ENCODE peak calls at places on chromosomes 13 and 19, in five cellular contexts. I is tibial nerve, J is adrenal gland, S is IMR-90, D is breast epithelium. M is an unnamed sample.
A peak's percentile ranks its signal among the peaks of the same experiment; 100 is the strongest.

GRCh38 chr19:36054733-36055686 is at the start of gene WDR62:
- DNase-seq in I (peak; percentile 86), J (peak; percentile 94), S (no peak), D (peak; percentile 93), M (peak; percentile 97)

GRCh38 chr19:18251587-18252369 is 22.5 kb downstream of the IQCN start:
- DNase-seq in I (peak; percentile 62), J (peak; percentile 69), S (peak; percentile 63), D (peak; percentile 79), M (peak; percentile 86)

GRCh38 chr13:42754801-42755513 is 26.4 kb upstream of the FAM216B start:
- DNase-seq in I (no peak), J (no peak), S (no peak), D (no peak), M (no peak)

GRCh38 chr13:20721454-20722357 is 18.2 kb downstream of the IL17D start:
- DNase-seq in I (no peak), J (peak; percentile 85), S (peak; percentile 79), D (no peak), M (no peak)

GRCh38 chr13:40509876-40510275 is 156.6 kb downstream of the FOXO1 start:
- DNase-seq in I (no peak), J (no peak), S (no peak), D (no peak), M (no peak)

GRCh38 chr13:25886438-25887214 is 165.2 kb downstream of the SHISA2 start:
- DNase-seq in I (no peak), J (no peak), S (peak; percentile 44), D (no peak), M (no peak)

GRCh38 chr13:100213576-100213975 is 124.7 kb downstream of the PCCA start:
- DNase-seq in I (no peak), J (no peak), S (peak; percentile 44), D (no peak), M (no peak)

GRCh38 chr19:15173746-15174404 is 26.9 kb downstream of the NOTCH3 start:
- DNase-seq in I (no peak), J (no peak), S (no peak), D (no peak), M (no peak)

GRCh38 chr19:54420383-54421168 is 5.3 kb downstream of the TTYH1 start:
- DNase-seq in I (peak; percentile 37), J (no peak), S (no peak), D (no peak), M (no peak)

GRCh38 chr13:94058821-94059360 is 420.6 kb downstream of the DCT start:
- DNase-seq in I (no peak), J (no peak), S (no peak), D (no peak), M (no peak)

GRCh38 chr19:18362934-18363542 is 22.6 kb downstream of the PGPEP1 start:
- DNase-seq in I (no peak), J (peak; percentile 61), S (no peak), D (no peak), M (no peak)

GRCh38 chr13:33110713-33111413 is 94.6 kb downstream of the KL start:
- DNase-seq in I (peak; percentile 44), J (peak; percentile 51), S (peak; percentile 56), D (no peak), M (peak; percentile 75)

GRCh38 chr13:35475960-35476943 is at the start of gene MAB21L1:
- DNase-seq in I (peak; percentile 46), J (no peak), S (peak; percentile 19), D (no peak), M (peak; percentile 80)

GRCh38 chr13:30307194-30307965 is at the start of gene KATNAL1:
- DNase-seq in I (peak; percentile 57), J (peak; percentile 77), S (peak; percentile 57), D (peak; percentile 65), M (peak; percentile 88)

GRCh38 chr13:32428581-32429072 is 697 bp upstream of the N4BP2L1 start:
- DNase-seq in I (no peak), J (no peak), S (no peak), D (no peak), M (no peak)

GRCh38 chr13:87234981-87235380 is 436.2 kb upstream of the SLITRK5 start:
- DNase-seq in I (no peak), J (no peak), S (peak; percentile 64), D (no peak), M (no peak)

GRCh38 chr13:22451345-22451744 is 729.4 kb upstream of the SGCG start:
- DNase-seq in I (no peak), J (no peak), S (no peak), D (no peak), M (no peak)

GRCh38 chr13:50676602-50677001 is 166.9 kb downstream of the DLEU7 start:
- DNase-seq in I (no peak), J (peak; percentile 45), S (peak; percentile 44), D (no peak), M (no peak)

GRCh38 chr13:27117947-27118346 is 53.7 kb downstream of the USP12 start:
- DNase-seq in I (no peak), J (no peak), S (no peak), D (no peak), M (no peak)

GRCh38 chr13:42384265-42384664 is 112.3 kb downstream of the AKAP11 start:
- DNase-seq in I (no peak), J (no peak), S (no peak), D (no peak), M (no peak)

GRCh38 chr13:106534844-106535551 is 464 bp downstream of the EFNB2 start:
- DNase-seq in I (no peak), J (no peak), S (peak; percentile 16), D (no peak), M (peak; percentile 70)

GRCh38 chr13:25738797-25739196 is 313.0 kb downstream of the SHISA2 start:
- DNase-seq in I (no peak), J (no peak), S (no peak), D (no peak), M (no peak)

GRCh38 chr13:31587696-31588266 is 151.5 kb upstream of the RXFP2 start:
- DNase-seq in I (no peak), J (no peak), S (no peak), D (no peak), M (no peak)

GRCh38 chr13:30877335-30877734 is 28.7 kb upstream of the MEDAG start:
- DNase-seq in I (no peak), J (no peak), S (peak; percentile 82), D (no peak), M (no peak)

GRCh38 chr19:52910648-52911047 is 12.6 kb downstream of the ZNF888 start:
- DNase-seq in I (no peak), J (no peak), S (no peak), D (no peak), M (no peak)

GRCh38 chr13:53005631-53006030 is 23.0 kb upstream of the OLFM4 start:
- DNase-seq in I (no peak), J (no peak), S (no peak), D (no peak), M (no peak)

GRCh38 chr19:43957891-43958290 is 6.9 kb downstream of the ZNF221 start:
- DNase-seq in I (no peak), J (no peak), S (peak; percentile 89), D (no peak), M (no peak)

GRCh38 chr19:32224371-32225244 is 120.8 kb upstream of the ZNF507 start:
- DNase-seq in I (peak; percentile 34), J (peak; percentile 52), S (peak; percentile 15), D (no peak), M (no peak)

GRCh38 chr19:2338751-2339643 is 10.5 kb downstream of the SPPL2B start:
- DNase-seq in I (no peak), J (no peak), S (no peak), D (no peak), M (no peak)
- H3K36me3 ChIP-seq in I (no peaks in the 10 kb centered on the region), J (peaks cover 19% of the 10 kb centered on the region), S (peaks cover 20% of the 10 kb centered on the region), D (no peaks in the 10 kb centered on the region), M (peaks cover 36% of the 10 kb centered on the region)

GRCh38 chr19:47637550-47637949 is 28.6 kb downstream of the BICRA start:
- DNase-seq in I (no peak), J (no peak), S (no peak), D (no peak), M (no peak)

GRCh38 chr19:47643281-47643680 is 34.3 kb downstream of the BICRA start:
- DNase-seq in I (no peak), J (no peak), S (no peak), D (no peak), M (no peak)

GRCh38 chr19:47644743-47645499 is 36.0 kb downstream of the BICRA start:
- DNase-seq in I (no peak), J (no peak), S (no peak), D (no peak), M (no peak)

GRCh38 chr19:47644199-47644598 is 35.3 kb downstream of the BICRA start:
- DNase-seq in I (no peak), J (no peak), S (no peak), D (no peak), M (no peak)

DNA sequence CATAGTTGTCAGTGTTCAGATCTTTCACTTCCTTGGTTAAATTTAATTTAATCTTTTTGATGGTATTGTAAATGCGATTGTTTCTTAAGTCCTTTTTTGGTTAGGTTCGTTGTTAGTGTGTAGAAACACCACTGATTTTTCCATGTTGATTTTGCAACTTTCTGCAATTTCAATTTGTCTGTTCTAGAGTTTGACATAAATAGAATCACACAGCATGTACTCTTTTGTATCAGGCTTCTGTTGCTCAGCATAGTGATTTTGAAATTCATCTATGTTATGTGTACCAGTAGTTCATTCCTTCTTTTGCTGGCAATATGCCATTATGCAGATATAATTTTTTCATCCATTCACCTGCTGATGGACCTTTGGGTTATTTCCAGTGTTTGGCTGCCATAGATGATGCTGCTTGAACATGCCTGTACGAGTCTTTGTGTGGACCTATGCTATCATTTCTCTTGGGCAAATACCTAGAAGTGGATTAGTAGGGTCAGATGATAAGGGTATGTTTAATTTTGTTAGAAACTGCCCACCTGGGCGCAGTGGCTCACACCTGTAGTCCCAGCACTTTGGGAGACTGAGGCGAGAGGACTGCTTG is 33.1 kb downstream of the BICRA start:
- DNase-seq in I (no peak), J (no peak), S (no peak), D (no peak), M (no peak)
- H3K4me1 ChIP-seq in I (no peaks in the 10 kb centered on the region), J (peaks cover 15% of the 10 kb centered on the region), S (peaks cover 6% of the 10 kb centered on the region), D (peaks cover 5% of the 10 kb centered on the region), M (peaks cover 14% of the 10 kb centered on the region)

GRCh38 chr19:5299137-5299536 is 41.5 kb downstream of the PTPRS start:
- DNase-seq in I (no peak), J (no peak), S (no peak), D (no peak), M (no peak)

GRCh38 chr19:5296457-5297271 is 43.9 kb downstream of the PTPRS start:
- DNase-seq in I (no peak), J (no peak), S (no peak), D (no peak), M (no peak)

GRCh38 chr19:5296021-5296420 is 44.6 kb downstream of the PTPRS start:
- DNase-seq in I (no peak), J (no peak), S (no peak), D (no peak), M (no peak)

GRCh38 chr19:5297272-5297669 is 43.3 kb downstream of the PTPRS start:
- DNase-seq in I (no peak), J (no peak), S (no peak), D (no peak), M (no peak)

DNA sequence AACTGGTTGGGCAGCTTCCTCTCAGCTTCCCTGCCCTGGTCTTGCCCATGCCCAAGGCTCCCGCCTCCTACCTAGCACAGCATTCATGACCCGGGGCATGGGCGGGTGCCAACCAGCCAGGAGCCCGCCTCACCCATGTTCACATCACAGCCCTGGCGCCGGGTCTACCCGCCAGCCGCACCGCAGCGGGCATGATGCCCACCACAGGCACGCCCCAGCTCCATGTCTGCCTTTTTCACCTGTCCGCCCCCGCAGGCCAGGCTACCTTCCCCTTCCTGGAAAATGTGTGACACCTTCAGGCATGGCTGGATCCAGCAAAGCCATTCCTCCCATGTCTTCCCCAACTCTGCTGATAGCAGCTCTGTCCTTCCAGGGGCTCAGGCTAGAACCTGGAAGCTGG is 42.1 kb downstream of the PTPRS start:
- DNase-seq in I (no peak), J (no peak), S (no peak), D (peak; percentile 82), M (peak; percentile 87)
- TF ChIP-seq POLR2A in I (no peak), J (no peak), S (no peak), D (no peak), M (no peak)

GRCh38 chr19:39916851-39917396 is 17.5 kb downstream of the FCGBP start:
- DNase-seq in I (no peak), J (no peak), S (no peak), D (no peak), M (no peak)
- H3K36me3 ChIP-seq in I (no peaks in the 10 kb centered on the region), J (no peaks in the 10 kb centered on the region), S (no peaks in the 10 kb centered on the region), D (no peaks in the 10 kb centered on the region), M (no peaks in the 10 kb centered on the region)

M was measured in suprapubic skin.